ENCODE peak calls at places on chromosomes 6 and 20, in ten cellular contexts. R is IMR-90; I is nephron progenitor cell; Z is upper lobe of left lung; B is CD4-positive, alpha-beta T cell; Q is GM12865; V is choroid plexus epithelial cell; L is NB4; G is fibroblast of lung; Y is natural killer cell. W is an unnamed sample.

GRCh38 chr6:100175814-100176275 is 181.8 kb upstream of the MCHR2 start:
- DNase-seq in Y (no peak), Q (no peak), Z (no peak), L (no peak), V (peak), B (no peak), R (peak), I (no peak), G (peak), W (peak)

GRCh38 chr6:79868098-79868722 is 79.1 kb downstream of the ELOVL4 start:
- DNase-seq in I (peak), Y (no peak), B (no peak), Q (peak), G (peak), R (peak), V (peak), L (peak), Z (no peak), W (peak)

GRCh38 chr6:123380257-123380656 is 256.5 kb downstream of the TRDN start:
- DNase-seq in Z (no peak), Y (no peak), Q (peak), I (peak), B (no peak), G (peak), L (peak), V (peak), R (no peak), W (no peak)

GRCh38 chr6:104118274-104118673 is 741.4 kb downstream of the HACE1 start:
- DNase-seq in B (no peak), V (peak), R (no peak), Y (no peak), I (no peak), G (peak), Q (no peak), Z (no peak), L (no peak), W (no peak)

GRCh38 chr6:6811151-6812002 is 222.9 kb downstream of the LY86 start:
- DNase-seq in L (peak), B (no peak), Z (peak), I (no peak), Y (no peak), Q (peak), R (peak), G (peak), V (peak), W (no peak)

GRCh38 chr6:13870185-13870584 is 54.6 kb upstream of the RNF182 start:
- DNase-seq in G (no peak), Q (no peak), I (no peak), Z (no peak), L (no peak), Y (no peak), V (no peak), B (no peak), R (no peak), W (no peak)

GRCh38 chr6:22888147-22888831 is 318.9 kb downstream of the HDGFL1 start:
- DNase-seq in V (no peak), B (no peak), L (no peak), G (peak), R (no peak), Q (no peak), I (no peak), Z (no peak), Y (no peak), W (no peak)

GRCh38 chr6:137102851-137103492 is 58.2 kb upstream of the IL20RA start:
- DNase-seq in G (no peak), Z (no peak), Y (no peak), B (no peak), V (no peak), Q (peak), I (no peak), L (peak), R (no peak), W (no peak)

GRCh38 chr6:31490115-31490873 is 7.7 kb upstream of the MICB start:
- DNase-seq in G (no peak), Z (no peak), I (no peak), B (no peak), L (no peak), R (no peak), V (no peak), Y (no peak), Q (no peak), W (no peak)

GRCh38 chr20:13904766-13905165 is 85.6 kb downstream of the SEL1L2 start:
- DNase-seq in V (no peak), I (no peak), R (no peak), Q (no peak), B (no peak), G (no peak), L (no peak), Z (no peak), Y (no peak), W (no peak)

GRCh38 chr6:16576391-16577368 is 184.6 kb downstream of the ATXN1 start:
- DNase-seq in Y (no peak), I (no peak), L (no peak), V (no peak), R (no peak), G (no peak), Q (peak), B (no peak), Z (no peak), W (no peak)

GRCh38 chr6:108937170-108937569 is 88.9 kb downstream of the ARMC2 start:
- DNase-seq in I (no peak), Y (no peak), Z (no peak), G (no peak), B (no peak), L (no peak), R (no peak), Q (no peak), V (no peak), W (no peak)

GRCh38 chr6:122180132-122180531 is 219.3 kb upstream of the HSF2 start:
- DNase-seq in Y (no peak), G (peak), I (no peak), Q (no peak), L (no peak), B (no peak), R (peak), Z (no peak), V (peak), W (no peak)

GRCh38 chr6:73722318-73723060 is 26.5 kb downstream of the CD109 start:
- DNase-seq in V (peak), G (peak), B (no peak), Z (no peak), R (peak), Q (peak), Y (no peak), L (no peak), I (no peak), W (peak)

GRCh38 chr20:51400051-51400926 is 142.2 kb downstream of the NFATC2 start:
- DNase-seq in V (peak), G (no peak), R (no peak), L (no peak), I (no peak), B (peak), Q (peak), Z (peak), Y (peak), W (no peak)

GRCh38 chr6:83354747-83355146 is 76.1 kb downstream of the ME1 start:
- DNase-seq in V (no peak), R (peak), Q (no peak), Y (no peak), Z (no peak), L (no peak), I (no peak), B (no peak), G (no peak), W (no peak)

GRCh38 chr20:46690219-46691111 is 1.2 kb upstream of the TP53RK start:
- DNase-seq in R (peak), L (peak), Z (no peak), Q (no peak), V (peak), B (no peak), Y (no peak), I (no peak), G (peak), W (no peak)

GRCh38 chr6:157962601-157963084 is 19.0 kb upstream of the SYNJ2 start:
- DNase-seq in B (no peak), L (no peak), Q (no peak), V (peak), G (peak), I (no peak), R (peak), Z (no peak), Y (no peak), W (no peak)

GRCh38 chr6:144653885-144654505 is 368.9 kb downstream of the UTRN start:
- DNase-seq in B (no peak), Y (no peak), Z (no peak), V (no peak), Q (peak), L (no peak), R (no peak), G (peak), I (no peak), W (no peak)

GRCh38 chr6:12309070-12309469 is 18.9 kb downstream of the EDN1 start:
- DNase-seq in Y (no peak), Q (no peak), V (no peak), I (no peak), L (no peak), Z (no peak), R (no peak), G (no peak), B (no peak), W (no peak)

GRCh38 chr6:81987293-81987692 is 234.8 kb upstream of the TENT5A start:
- DNase-seq in V (no peak), I (no peak), G (no peak), R (no peak), B (no peak), L (peak), Y (no peak), Z (no peak), Q (no peak), W (no peak)

GRCh38 chr6:43877021-43877420 is 107.0 kb downstream of the VEGFA start:
- DNase-seq in I (no peak), B (no peak), Y (no peak), G (no peak), L (no peak), V (no peak), Z (no peak), Q (no peak), R (no peak), W (no peak)

GRCh38 chr6:43876602-43877001 is 106.6 kb downstream of the VEGFA start:
- DNase-seq in I (no peak), Q (no peak), B (no peak), Z (no peak), L (no peak), V (no peak), G (peak), Y (no peak), R (no peak), W (no peak)

GRCh38 chr6:43878823-43879495 is 108.9 kb downstream of the VEGFA start:
- DNase-seq in Q (no peak), G (no peak), R (no peak), Z (no peak), V (no peak), Y (no peak), B (no peak), I (no peak), L (peak), W (no peak)

GRCh38 chr6:43878127-43878634 is 108.2 kb downstream of the VEGFA start:
- DNase-seq in R (no peak), G (no peak), V (no peak), Z (no peak), Q (no peak), Y (no peak), L (no peak), B (no peak), I (no peak), W (no peak)

GRCh38 chr6:43877463-43878126 is 107.6 kb downstream of the VEGFA start:
- DNase-seq in I (no peak), Z (no peak), G (no peak), Y (no peak), Q (no peak), V (no peak), R (no peak), L (no peak), B (no peak), W (no peak)
- TF ChIP-seq CTCF in I (no peak), Z (no peak), G (no peak), Y (no peak), Q (no peak), V (no peak), R (no peak), L (no peak), B (no peak), W (no peak)

DNA sequence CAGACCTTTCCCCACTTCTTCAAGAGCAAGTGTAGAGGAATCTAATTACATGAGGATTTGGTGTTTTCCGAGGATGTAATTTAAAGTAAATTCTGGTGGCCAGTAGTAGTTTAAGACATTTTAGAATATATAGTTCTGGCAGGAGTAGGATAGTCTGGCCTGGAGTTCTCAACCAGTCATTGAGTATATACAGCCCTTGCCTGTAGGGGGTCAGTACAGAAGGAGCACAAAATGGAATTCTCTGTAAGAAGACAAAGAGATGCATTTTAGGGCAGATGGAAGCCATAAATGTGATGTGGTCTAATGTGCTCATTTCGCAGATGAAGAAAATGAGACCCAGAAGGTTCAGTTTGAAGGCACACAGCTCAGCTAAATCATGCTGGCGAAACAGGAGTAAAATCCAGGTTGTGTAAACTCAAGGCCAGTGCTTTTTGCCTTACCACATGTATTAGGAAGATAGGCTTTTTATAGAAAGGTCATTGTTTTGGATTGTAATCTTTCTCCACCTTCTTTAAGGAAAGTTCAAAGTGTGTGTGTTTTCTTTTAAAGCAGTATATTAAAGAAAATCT is 29.6 kb downstream of the QKI start:
- DNase-seq in Y (no peak), Q (no peak), I (no peak), V (no peak), R (no peak), G (no peak), L (no peak), B (no peak), Z (no peak), W (no peak)
- TF ChIP-seq CTCF in Y (no peak), Q (no peak), I (no peak), V (peak), R (no peak), G (no peak), L (no peak), B (no peak), Z (no peak), W (peak)

GRCh38 chr6:112881828-112882227 is 534.7 kb downstream of the RFPL4B start:
- DNase-seq in G (peak), Q (no peak), I (no peak), V (no peak), L (no peak), R (peak), Y (no peak), Z (no peak), B (no peak), W (no peak)

GRCh38 chr6:112881027-112881426 is 533.9 kb downstream of the RFPL4B start:
- DNase-seq in B (no peak), L (no peak), Y (no peak), V (peak), I (no peak), Z (no peak), Q (peak), G (peak), R (peak), W (peak)

GRCh38 chr6:112882381-112882780 is 535.3 kb downstream of the RFPL4B start:
- DNase-seq in R (no peak), G (peak), V (no peak), L (no peak), Z (no peak), Y (no peak), Q (no peak), I (no peak), B (no peak), W (no peak)

GRCh38 chr6:112879920-112880413 is 532.8 kb downstream of the RFPL4B start:
- DNase-seq in V (no peak), Z (peak), G (peak), Y (no peak), Q (peak), B (no peak), R (no peak), L (peak), I (no peak), W (no peak)

DNA sequence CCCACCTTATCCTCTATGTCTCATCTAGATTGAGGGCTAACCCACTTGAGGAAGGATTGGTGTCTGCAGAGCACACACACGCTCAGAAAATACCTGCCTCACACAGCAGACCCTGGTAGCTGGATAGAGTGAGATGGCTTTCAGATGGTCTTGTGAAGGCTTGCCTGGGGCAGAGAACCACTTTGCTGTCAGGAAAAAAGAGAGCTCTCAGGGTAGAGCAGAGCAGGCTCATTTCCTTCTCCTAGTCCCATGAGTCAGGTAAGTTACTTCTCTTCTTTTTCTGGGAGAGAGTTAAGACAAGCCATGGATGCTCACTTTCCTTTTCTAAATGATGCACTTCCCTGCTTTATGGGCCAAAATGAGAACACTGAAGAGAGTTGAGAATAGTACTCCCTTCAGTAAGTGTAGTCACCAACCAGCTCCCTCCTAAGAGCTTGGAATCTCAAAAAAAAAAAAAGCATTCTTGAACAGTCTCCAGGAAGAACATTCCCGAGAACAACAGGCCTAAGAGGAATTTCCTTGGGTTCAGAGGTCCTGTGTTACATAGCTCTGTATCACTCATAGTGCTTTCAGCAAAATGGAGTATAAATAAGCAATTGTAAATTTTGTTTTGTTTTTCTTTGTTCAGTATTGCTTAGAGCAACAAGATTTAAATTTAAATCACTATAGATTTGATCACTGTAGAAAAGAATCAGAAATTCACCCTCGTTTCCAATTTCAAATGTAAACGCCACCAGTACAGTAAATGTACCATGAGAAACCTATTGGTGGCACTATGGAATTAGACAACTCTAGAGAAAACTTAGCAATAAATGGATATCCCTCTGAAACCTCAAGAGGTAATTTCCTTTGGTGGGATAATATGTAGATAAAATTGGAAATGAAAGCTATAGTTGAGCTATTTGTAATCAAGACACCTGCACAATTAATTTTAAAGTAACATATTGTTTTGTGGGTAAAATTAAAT is 530.3 kb downstream of the RFPL4B start:
- DNase-seq in Z (no peak), L (no peak), B (no peak), Q (no peak), I (no peak), G (peak), R (peak), Y (no peak), V (peak), W (peak)
- TF ChIP-seq CTCF in Z (no peak), L (no peak), B (no peak), Q (no peak), I (no peak), G (peak), R (peak), Y (no peak), V (peak), W (peak)

GRCh38 chr6:25142506-25142905 is 136.7 kb upstream of the CARMIL1 start:
- DNase-seq in Y (no peak), R (no peak), Z (no peak), G (no peak), I (no peak), L (no peak), B (no peak), V (no peak), Q (no peak), W (no peak)

GRCh38 chr6:25138697-25139051 is 140.5 kb upstream of the CARMIL1 start:
- DNase-seq in Z (no peak), R (peak), V (peak), B (no peak), I (no peak), Y (no peak), L (peak), Q (peak), G (no peak), W (no peak)

GRCh38 chr6:25136879-25137278 is 142.3 kb upstream of the CARMIL1 start:
- DNase-seq in G (peak), V (peak), I (no peak), Z (no peak), L (no peak), R (no peak), B (no peak), Q (peak), Y (no peak), W (no peak)

GRCh38 chr6:25137497-25137896 is 141.7 kb upstream of the CARMIL1 start:
- DNase-seq in R (no peak), G (no peak), Q (peak), B (peak), V (peak), Y (no peak), I (no peak), Z (no peak), L (peak), W (no peak)

DNA sequence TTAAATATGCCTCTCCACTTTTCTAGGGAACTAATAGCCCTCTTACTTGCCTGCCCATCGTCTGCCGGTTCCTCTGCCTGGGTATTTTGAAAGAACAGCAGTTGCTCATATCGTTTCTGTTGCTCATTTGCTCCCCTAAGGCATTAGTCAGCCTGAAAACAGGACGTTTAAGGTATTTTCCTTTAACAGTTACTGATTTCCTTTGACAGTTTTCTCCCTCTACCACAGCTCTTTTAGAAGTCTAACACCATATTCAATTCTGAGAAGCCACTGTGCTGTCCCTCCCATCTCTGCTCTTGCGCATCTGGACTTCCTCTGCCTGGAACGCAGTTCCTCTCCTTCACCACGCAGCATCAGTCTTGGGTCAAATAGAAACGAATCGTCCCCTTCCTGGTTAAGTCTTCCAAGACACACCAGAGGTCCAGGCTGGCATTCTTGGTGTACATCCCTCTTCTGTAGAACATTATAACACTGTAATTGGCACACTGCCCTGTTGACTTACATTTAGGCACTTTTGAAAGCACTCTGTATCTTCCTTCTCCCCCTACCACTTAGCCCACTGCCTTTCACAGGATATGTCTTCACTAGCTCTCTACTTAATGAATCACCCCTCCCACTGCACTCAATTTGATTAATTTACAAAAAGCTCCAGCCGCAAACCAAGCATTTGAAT is 141.0 kb upstream of the CARMIL1 start:
- DNase-seq in Z (peak), Q (peak), V (peak), L (peak), Y (peak), G (peak), R (peak), B (peak), I (no peak), W (peak)
- TF ChIP-seq CTCF in Z (no peak), Q (no peak), V (peak), L (no peak), Y (no peak), G (peak), R (no peak), B (no peak), I (no peak), W (peak)

GRCh38 chr6:163010145-163010544 is 282.4 kb downstream of the PACRG start:
- DNase-seq in Q (no peak), Z (no peak), R (no peak), V (no peak), L (no peak), Y (no peak), B (no peak), I (no peak), G (no peak), W (no peak)
- TF ChIP-seq CTCF in Q (no peak), Z (no peak), R (no peak), V (no peak), L (no peak), Y (no peak), B (no peak), I (no peak), G (no peak), W (no peak)

GRCh38 chr6:88605271-88605670 is 358.1 kb downstream of the RNGTT start:
- DNase-seq in B (no peak), L (no peak), Q (no peak), V (no peak), Y (no peak), R (no peak), G (no peak), Z (no peak), I (no peak), W (no peak)

GRCh38 chr6:88596801-88597200 is 366.6 kb downstream of the RNGTT start:
- DNase-seq in B (no peak), L (no peak), I (no peak), G (no peak), V (no peak), Z (no peak), R (no peak), Q (no peak), Y (no peak), W (no peak)

DNA sequence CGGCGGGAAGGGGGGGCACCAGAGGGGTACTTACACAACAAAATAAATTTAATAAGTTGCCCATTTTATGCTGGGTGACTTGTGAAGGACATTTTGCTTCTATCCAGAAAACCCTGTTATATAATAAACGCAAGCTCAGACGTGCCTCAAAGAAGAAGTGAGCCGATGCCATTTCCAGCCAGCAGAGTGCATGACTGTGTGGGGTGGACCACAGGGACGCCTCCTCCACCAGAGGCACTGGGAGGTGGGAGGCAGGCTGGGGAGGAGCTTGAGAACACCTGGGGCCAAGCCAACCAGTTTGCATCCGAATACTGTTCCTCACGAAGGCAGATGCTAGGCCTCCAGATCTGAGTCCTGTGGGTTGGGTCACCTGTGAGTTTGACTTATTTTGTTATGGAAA is 363.9 kb downstream of the RNGTT start:
- DNase-seq in L (peak), Y (no peak), Z (no peak), R (no peak), Q (peak), G (no peak), I (no peak), B (no peak), V (no peak), W (no peak)
- TF ChIP-seq CTCF in L (no peak), Y (no peak), Z (no peak), R (no peak), Q (peak), G (no peak), I (no peak), B (no peak), V (no peak), W (no peak)